ENCODE peak calls at places on chromosome 1, in seven cellular contexts. C is T-cell, R is NCI-H2171, O is mesothelial cell of epicardium, H is amygdala, F is frontal cortex, Q is caudate nucleus. A is an unnamed sample.

GRCh38 chr1:30525980-30526651 is 197.3 kb downstream of the MATN1 start:
- DNase-seq in C (no peak), R (no peak), O (peak), H (no peak), F (no peak), Q (no peak), A (peak)

GRCh38 chr1:228443395-228443794 is 26.7 kb upstream of the TRIM17 start:
- DNase-seq in C (no peak), R (no peak), O (no peak), H (no peak), F (no peak), Q (no peak), A (no peak)

GRCh38 chr1:151065089-151065645 is 5.0 kb downstream of the MLLT11 start:
- DNase-seq in C (no peak), R (no peak), O (no peak), H (no peak), F (no peak), Q (no peak), A (no peak)

GRCh38 chr1:29991815-29992214 is 731.6 kb downstream of the MATN1 start:
- DNase-seq in C (no peak), R (no peak), O (no peak), H (no peak), F (no peak), Q (no peak), A (no peak)

GRCh38 chr1:150006881-150007401 is 3.6 kb downstream of the OTUD7B start:
- DNase-seq in C (no peak), R (no peak), O (no peak), H (no peak), F (no peak), Q (no peak), A (no peak)

GRCh38 chr1:205834751-205835150 is 15.2 kb downstream of the PM20D1 start:
- DNase-seq in C (no peak), R (no peak), O (no peak), H (no peak), F (no peak), Q (no peak), A (no peak)

GRCh38 chr1:202017385-202018225 is 7.2 kb downstream of the ELF3 start:
- DNase-seq in C (no peak), R (no peak), O (no peak), H (no peak), F (no peak), Q (no peak), A (no peak)

GRCh38 chr1:62294211-62294610 is 25.0 kb downstream of the KANK4 start:
- DNase-seq in C (no peak), R (peak), O (no peak), H (no peak), F (no peak), Q (no peak), A (no peak)

GRCh38 chr1:233327938-233328660 is 575 bp downstream of the MAP3K21 start:
- DNase-seq in C (peak), R (peak), O (peak), H (no peak), F (peak), Q (peak), A (peak)